ENCODE peak calls at places on chromosome 9, in seven cellular contexts. X is AG04450; I is naive thymus-derived CD4-positive, alpha-beta T cell; O is cardiac muscle cell; C is IMR-90; G is CD8-positive, alpha-beta memory T cell; N is OCI-LY7. H is an unnamed sample. For H3K9me3, the result is how much of the 10 kb centered on the place peaks cover.

GRCh38 chr9:93451762-93452709 is 551 bp downstream of the FAM120A start:
- DNase-seq in X (no peak), I (peak), O (peak), C (peak), G (peak), N (peak), H (peak)

GRCh38 chr9:12185856-12186255 is 507.3 kb upstream of the TYRP1 start:
- DNase-seq in X (no peak), I (no peak), O (no peak), C (no peak), G (no peak), N (no peak), H (no peak)

GRCh38 chr9:37496020-37496419 is 10.3 kb downstream of the POLR1E start:
- DNase-seq in X (no peak), I (no peak), O (no peak), C (no peak), G (no peak), N (no peak), H (no peak)

GRCh38 chr9:88418715-88419540 is 30.7 kb downstream of the SPIN1 start:
- DNase-seq in X (no peak), I (peak), O (no peak), C (no peak), G (no peak), N (no peak), H (no peak)

GRCh38 chr9:122217640-122218039 is 11.1 kb downstream of the LHX6 start:
- DNase-seq in X (no peak), I (no peak), O (no peak), C (no peak), G (no peak), N (no peak), H (no peak)

GRCh38 chr9:7206221-7206758 is 448.5 kb downstream of the KDM4C start:
- DNase-seq in X (no peak), I (no peak), O (no peak), C (no peak), G (no peak), N (no peak), H (no peak)

GRCh38 chr9:104177003-104177611 is 83.0 kb downstream of the SMC2 start:
- DNase-seq in X (no peak), I (no peak), O (peak), C (no peak), G (no peak), N (peak), H (no peak)

GRCh38 chr9:127130661-127131538 is 8.5 kb upstream of the ANGPTL2 start:
- DNase-seq in X (peak), I (no peak), O (peak), C (peak), G (no peak), N (no peak), H (peak)

GRCh38 chr9:93305497-93306020 is 121.6 kb downstream of the WNK2 start:
- DNase-seq in X (no peak), I (no peak), O (no peak), C (no peak), G (no peak), N (no peak), H (no peak)

GRCh38 chr9:89999534-90000370 is 394.9 kb downstream of the GADD45G start:
- DNase-seq in X (no peak), I (peak), O (peak), C (peak), G (peak), N (peak), H (peak)

GRCh38 chr9:98977246-98977681 is 33.6 kb downstream of the COL15A1 start:
- DNase-seq in X (no peak), I (no peak), O (no peak), C (no peak), G (no peak), N (no peak), H (no peak)

GRCh38 chr9:129779560-129780190 is 23.3 kb upstream of the TOR1B start:
- DNase-seq in X (no peak), I (no peak), O (no peak), C (no peak), G (no peak), N (no peak), H (no peak)

GRCh38 chr9:69578026-69578425 is 94.1 kb downstream of the APBA1 start:
- DNase-seq in X (no peak), I (no peak), O (no peak), C (no peak), G (no peak), N (no peak), H (no peak)

GRCh38 chr9:2837915-2838314 is 6.0 kb downstream of the PUM3 start:
- DNase-seq in X (no peak), I (no peak), O (peak), C (peak), G (no peak), N (no peak), H (no peak)

GRCh38 chr9:93612796-93613154 is 36.4 kb downstream of the PHF2 start:
- DNase-seq in X (no peak), I (no peak), O (no peak), C (no peak), G (no peak), N (peak), H (no peak)

GRCh38 chr9:122088880-122089567 is 4.1 kb downstream of the TTLL11 start:
- DNase-seq in X (no peak), I (no peak), O (no peak), C (no peak), G (no peak), N (no peak), H (no peak)

GRCh38 chr9:91659529-91660294 is 236.1 kb upstream of the NFIL3 start:
- DNase-seq in X (peak), I (no peak), O (peak), C (peak), G (no peak), N (no peak), H (no peak)

GRCh38 chr9:137171149-137172063 is at the start of gene TMEM210:
- DNase-seq in X (no peak), I (no peak), O (no peak), C (no peak), G (no peak), N (no peak), H (no peak)
- H3K27ac ChIP-seq in X (no peak), I (no peak), O (no peak), C (no peak), G (no peak), N (no peak), H (no peak)

GRCh38 chr9:567746-568305 is 273.7 kb upstream of the DMRT1 start:
- DNase-seq in X (no peak), I (no peak), O (no peak), C (no peak), G (no peak), N (no peak), H (no peak)

GRCh38 chr9:570187-570586 is 271.3 kb upstream of the DMRT1 start:
- DNase-seq in X (no peak), I (no peak), O (no peak), C (no peak), G (no peak), N (peak), H (no peak)

GRCh38 chr9:571066-571465 is 270.4 kb upstream of the DMRT1 start:
- DNase-seq in X (no peak), I (no peak), O (peak), C (no peak), G (no peak), N (peak), H (no peak)

GRCh38 chr9:567128-567745 is 274.3 kb upstream of the DMRT1 start:
- DNase-seq in X (no peak), I (no peak), O (no peak), C (no peak), G (no peak), N (peak), H (no peak)

GRCh38 chr9:569276-569675 is 272.2 kb upstream of the DMRT1 start:
- DNase-seq in X (no peak), I (no peak), O (no peak), C (no peak), G (no peak), N (peak), H (no peak)
- H3K4me3 ChIP-seq in X (no peak), I (no peak), O (no peak), C (no peak), G (no peak), N (peak), H (no peak)

GRCh38 chr9:14308751-14309140 is 5.2 kb downstream of the NFIB start:
- DNase-seq in X (no peak), I (no peak), O (no peak), C (no peak), G (no peak), N (no peak), H (no peak)

GRCh38 chr9:14307989-14308750 is 5.8 kb downstream of the NFIB start:
- DNase-seq in X (no peak), I (no peak), O (peak), C (no peak), G (no peak), N (no peak), H (no peak)

GRCh38 chr9:14306672-14307646 is 7.0 kb downstream of the NFIB start:
- DNase-seq in X (no peak), I (no peak), O (no peak), C (peak), G (no peak), N (no peak), H (no peak)

GRCh38 chr9:14310247-14310646 is 3.7 kb downstream of the NFIB start:
- DNase-seq in X (no peak), I (no peak), O (no peak), C (no peak), G (no peak), N (no peak), H (no peak)

GRCh38 chr9:14309403-14309802 is 4.5 kb downstream of the NFIB start:
- DNase-seq in X (no peak), I (no peak), O (peak), C (peak), G (no peak), N (no peak), H (no peak)
- H3K9me3 ChIP-seq in X (under half), I (under half), O (under half), C (under half), G (under half), N (under half), H (under half)

GRCh38 chr9:107750741-107751521 is 261.4 kb upstream of the KLF4 start:
- DNase-seq in X (peak), I (no peak), O (peak), C (peak), G (no peak), N (no peak), H (peak)
- H3K27ac ChIP-seq in X (peak), I (no peak), O (no peak), C (peak), G (no peak), N (no peak), H (peak)

GRCh38 chr9:71904076-71904475 is 6.9 kb downstream of the ABHD17B start:
- DNase-seq in X (no peak), I (no peak), O (no peak), C (no peak), G (no peak), N (no peak), H (no peak)
- H3K4me3 ChIP-seq in X (no peak), I (no peak), O (no peak), C (no peak), G (no peak), N (peak), H (no peak)

GRCh38 chr9:40928803-40929487 is 199.5 kb downstream of the FOXD4L6 start:
- DNase-seq in X (no peak), I (no peak), O (no peak), C (no peak), G (no peak), N (no peak), H (no peak)

GRCh38 chr9:40927851-40928802 is 200.4 kb downstream of the FOXD4L6 start:
- DNase-seq in X (no peak), I (no peak), O (no peak), C (no peak), G (no peak), N (no peak), H (no peak)

GRCh38 chr9:40927260-40927631 is 201.2 kb downstream of the FOXD4L6 start:
- DNase-seq in X (no peak), I (no peak), O (no peak), C (no peak), G (no peak), N (no peak), H (no peak)

GRCh38 chr9:40926404-40927259 is 201.8 kb downstream of the FOXD4L6 start:
- DNase-seq in X (no peak), I (no peak), O (no peak), C (no peak), G (no peak), N (no peak), H (no peak)

DNA sequence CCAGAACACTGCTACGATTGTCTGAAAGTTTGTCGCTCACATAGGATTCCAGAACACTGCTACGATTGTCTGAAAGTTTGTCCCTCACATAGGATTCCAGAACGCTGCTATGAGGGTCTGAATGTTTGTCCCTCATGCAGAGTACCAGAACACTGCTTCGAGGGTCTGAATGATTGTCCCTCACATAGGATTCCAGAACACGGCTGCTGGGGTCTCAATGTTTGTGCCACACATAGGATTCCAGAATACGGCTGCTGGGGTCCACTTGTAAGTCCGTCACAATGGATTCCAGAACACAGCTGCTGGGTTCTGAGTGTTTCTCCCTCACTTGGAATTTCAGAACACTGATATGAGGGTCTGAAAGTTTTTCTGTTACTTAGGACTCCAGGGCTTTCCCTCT is 203.3 kb downstream of the FOXD4L6 start:
- DNase-seq in X (no peak), I (no peak), O (no peak), C (no peak), G (no peak), N (no peak), H (no peak)
- H3K9me3 ChIP-seq in X (under half), I (under half), O (under half), C (under half), G (under half), N (under half), H (under half)

DNA sequence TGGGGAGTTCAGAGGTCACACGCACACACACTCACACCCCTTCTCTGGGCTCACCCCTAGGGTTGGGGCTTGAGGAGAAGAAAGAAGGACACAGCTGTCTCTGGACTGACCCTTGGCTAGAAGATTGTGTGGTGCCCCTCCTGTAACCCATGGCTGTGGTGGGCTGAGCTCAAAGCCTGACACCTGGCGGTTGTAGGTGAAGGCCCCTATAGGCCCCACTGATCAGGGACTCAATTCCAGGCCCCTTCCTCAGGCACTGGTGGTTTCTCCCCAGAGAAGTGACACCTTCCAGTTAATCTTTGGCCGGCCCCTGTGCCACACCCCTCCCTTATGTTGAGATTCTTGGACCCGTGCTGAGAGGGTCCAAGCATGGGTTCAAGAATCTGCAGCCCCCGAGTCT is 35.2 kb upstream of the CRB2 start:
- DNase-seq in X (no peak), I (no peak), O (no peak), C (no peak), G (no peak), N (peak), H (no peak)
- H3K27ac ChIP-seq in X (no peak), I (no peak), O (no peak), C (no peak), G (no peak), N (no peak), H (no peak)

GRCh38 chr9:32783168-32783891 is at the start of gene TMEM215:
- DNase-seq in X (no peak), I (no peak), O (peak), C (no peak), G (no peak), N (no peak), H (no peak)

DNA sequence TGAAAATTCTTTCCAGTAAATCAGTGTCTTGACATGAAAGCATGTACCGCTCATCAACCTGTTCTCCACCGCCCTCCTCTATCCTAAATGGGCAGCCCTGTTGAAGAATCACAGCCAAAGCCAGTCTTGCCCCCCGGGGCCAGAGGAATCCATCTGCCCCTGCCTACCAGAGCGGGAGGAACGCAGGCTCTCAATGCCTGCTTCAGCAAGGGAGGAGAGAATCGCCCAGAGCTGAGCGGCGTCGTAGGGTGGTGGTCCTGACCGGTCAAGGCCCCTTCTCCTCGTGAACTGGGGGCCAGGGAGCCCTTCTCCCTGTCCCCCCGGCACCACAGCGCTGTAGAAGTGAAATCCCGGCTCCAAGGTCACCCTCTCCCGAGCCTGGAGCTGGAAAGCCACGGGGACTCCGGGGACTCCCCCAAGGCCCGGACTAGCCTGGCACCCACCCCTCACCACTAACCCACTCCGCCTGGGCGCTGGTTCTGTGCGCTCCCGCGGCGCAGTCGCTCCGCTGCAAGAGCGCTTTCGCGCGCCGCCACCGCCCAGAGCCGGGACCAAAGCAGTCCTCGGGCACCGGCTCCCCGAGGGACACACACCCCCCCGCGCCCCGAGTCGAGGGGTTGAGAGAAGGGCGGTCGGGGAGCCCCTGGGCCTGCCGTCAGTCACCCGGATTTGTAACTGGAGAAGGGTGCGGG is 718 bp upstream of the TMEM215 start:
- DNase-seq in X (no peak), I (no peak), O (no peak), C (no peak), G (no peak), N (no peak), H (no peak)
- H3K4me3 ChIP-seq in X (no peak), I (no peak), O (peak), C (no peak), G (no peak), N (no peak), H (no peak)

H was measured in SJSA1.